ENCODE peak calls at places on chromosomes 5 and 9, in eight cellular contexts. U, X, T, K, P, Z, N and G are unnamed samples.

GRCh38 chr9:91202757-91203283 is 158.9 kb downstream of the AUH start:
- DNase-seq in U (no peak), P (no peak), Z (no peak), X (no peak), T (no peak), K (no peak), N (no peak), G (peak; percentile 34)

GRCh38 chr9:74322661-74323314 is 174.3 kb upstream of the RORB start:
- DNase-seq in N (no peak), X (no peak), T (no peak), P (no peak), Z (no peak), U (no peak), K (no peak), G (no peak)

GRCh38 chr9:3459076-3459475 is 66.7 kb downstream of the RFX3 start:
- DNase-seq in N (no peak), X (peak; percentile 21), T (no peak), P (no peak), U (no peak), K (no peak), Z (no peak), G (no peak)

GRCh38 chr5:11293523-11293922 is 532.5 kb upstream of the DAP start:
- DNase-seq in Z (no peak), N (no peak), P (peak; percentile 62), K (no peak), U (no peak), X (no peak), T (no peak), G (no peak)

GRCh38 chr5:150438873-150439546 is 10.5 kb downstream of the RPS14 start:
- DNase-seq in X (peak; percentile 22), N (peak; percentile 51), K (no peak), Z (no peak), T (no peak), U (no peak), P (peak; percentile 41), G (no peak)

GRCh38 chr9:116639251-116639741 is 47.8 kb upstream of the TRIM32 start:
- DNase-seq in X (no peak), Z (no peak), U (no peak), P (no peak), T (no peak), N (no peak), K (peak; percentile 16), G (peak; percentile 68)

GRCh38 chr5:172854451-172854871 is 20.4 kb downstream of the ERGIC1 start:
- DNase-seq in K (peak; percentile 77), T (no peak), X (no peak), Z (no peak), N (no peak), U (no peak), P (no peak), G (peak; percentile 61)

GRCh38 chr9:19102181-19102630 is 498 bp downstream of the HAUS6 start:
- DNase-seq in T (no peak), X (no peak), K (no peak), U (no peak), N (peak; percentile 62), P (peak; percentile 20), Z (no peak), G (no peak)

GRCh38 chr5:138441221-138441620 is 2.4 kb downstream of the REEP2 start:
- DNase-seq in N (no peak), T (no peak), X (no peak), K (no peak), Z (no peak), U (no peak), P (no peak), G (no peak)

GRCh38 chr9:95057121-95057520 is 260.4 kb downstream of the FANCC start:
- DNase-seq in X (peak; percentile 55), T (no peak), U (no peak), K (peak; percentile 76), P (no peak), Z (no peak), N (no peak), G (peak; percentile 31)

GRCh38 chr9:134928796-134929559 is 11.3 kb upstream of the FCN1 start:
- DNase-seq in N (no peak), Z (no peak), T (no peak), K (no peak), U (no peak), P (no peak), X (no peak), G (no peak)

GRCh38 chr9:764105-764524 is 77.4 kb upstream of the DMRT1 start:
- DNase-seq in X (peak; percentile 81), U (no peak), T (peak; percentile 40), Z (peak; percentile 28), P (peak; percentile 84), N (peak; percentile 75), K (peak; percentile 68), G (peak; percentile 90)

GRCh38 chr5:90944116-90944515 is 385.5 kb downstream of the ADGRV1 start:
- DNase-seq in K (no peak), U (no peak), N (no peak), T (no peak), X (peak; percentile 43), P (no peak), Z (no peak), G (no peak)

GRCh38 chr5:149748471-149749094 is 18.5 kb downstream of the PPARGC1B start:
- DNase-seq in T (no peak), X (no peak), U (no peak), K (no peak), N (no peak), P (no peak), Z (no peak), G (no peak)

GRCh38 chr5:52743970-52744369 is 43.7 kb upstream of the ITGA1 start:
- DNase-seq in Z (peak; percentile 24), T (no peak), P (no peak), K (peak; percentile 79), N (no peak), X (peak; percentile 90), U (no peak), G (peak; percentile 16)

GRCh38 chr9:75612205-75612604 is 278.3 kb upstream of the PCSK5 start:
- DNase-seq in K (no peak), X (no peak), T (no peak), N (no peak), Z (no peak), P (no peak), U (no peak), G (no peak)

GRCh38 chr9:88072831-88073365 is 65.4 kb downstream of the SPATA31C2 start:
- DNase-seq in X (no peak), P (peak; percentile 78), U (no peak), T (no peak), N (no peak), Z (no peak), K (no peak), G (no peak)

GRCh38 chr9:35071814-35072460 is 488 bp downstream of the VCP start:
- DNase-seq in T (peak; percentile 68), U (peak; percentile 48), X (peak; percentile 91), K (peak; percentile 86), P (peak; percentile 60), Z (peak; percentile 91), N (peak; percentile 85), G (peak; percentile 83)

GRCh38 chr5:157309796-157310195 is 43.9 kb downstream of the CYFIP2 start:
- DNase-seq in N (no peak), X (no peak), K (no peak), Z (no peak), P (no peak), T (no peak), U (no peak), G (no peak)

GRCh38 chr9:114366334-114367128 is 21.3 kb downstream of the AKNA start:
- DNase-seq in P (peak; percentile 87), Z (peak; percentile 66), T (no peak), U (no peak), X (peak; percentile 94), N (no peak), K (peak; percentile 97), G (peak; percentile 87)

GRCh38 chr5:161966544-161966943 is 101.0 kb upstream of the GABRG2 start:
- DNase-seq in X (no peak), T (no peak), U (no peak), P (peak; percentile 51), Z (no peak), N (peak; percentile 3), K (no peak), G (no peak)

GRCh38 chr5:73357576-73357975 is 91.0 kb downstream of the FOXD1 start:
- DNase-seq in U (no peak), K (no peak), X (no peak), P (no peak), T (no peak), Z (no peak), N (no peak), G (no peak)

GRCh38 chr5:129905467-129906176 is 1.4 kb downstream of the CHSY3 start:
- DNase-seq in U (no peak), T (no peak), X (peak; percentile 18), P (no peak), Z (peak; percentile 8), N (no peak), K (peak; percentile 9), G (no peak)

DNA sequence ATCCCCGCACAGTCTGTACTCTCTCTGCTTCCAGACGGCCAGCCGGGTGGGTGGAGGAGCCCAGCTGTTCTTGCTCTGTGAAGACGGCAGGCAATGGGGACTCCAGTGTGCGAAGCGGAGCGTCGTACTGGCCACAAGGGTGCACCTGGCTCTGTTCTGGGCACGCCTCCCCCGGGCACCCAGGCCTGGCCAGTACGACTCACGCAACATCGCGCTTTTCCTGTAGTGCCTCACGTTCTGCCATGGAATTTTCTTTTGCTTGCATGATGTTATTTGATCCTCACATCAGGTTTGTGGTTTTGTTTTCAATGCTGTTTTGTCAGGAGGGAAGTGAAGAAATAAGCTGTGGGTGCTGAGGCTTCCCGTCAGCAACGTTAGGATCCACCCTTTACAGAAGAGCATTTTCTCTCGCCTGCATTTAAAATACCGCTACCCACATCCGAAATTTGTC is 311.7 kb downstream of the TRIM36 start:
- DNase-seq in T (no peak), N (no peak), P (peak; percentile 2), U (no peak), X (no peak), Z (no peak), K (no peak), G (no peak)
- H3K4me3 ChIP-seq in T (no peak overlapping the region), N (no peak overlapping the region), P (no peak overlapping the region), U (no peak overlapping the region), X (no peak overlapping the region), Z (no peak overlapping the region), K (no peak overlapping the region), G (no peak overlapping the region)

GRCh38 chr5:672329-673139 is 20.6 kb downstream of the TPPP start:
- DNase-seq in N (peak; percentile 82), U (no peak), K (peak; percentile 82), T (peak; percentile 47), P (peak; percentile 90), X (peak; percentile 92), Z (peak; percentile 48), G (peak; percentile 70)
- H3K4me3 ChIP-seq in N (no peak overlapping the region), U (no peak overlapping the region), K (no peak overlapping the region), T (no peak overlapping the region), P (peak overlapping the region; percentile 57), X (no peak overlapping the region), Z (no peak overlapping the region), G (peak overlapping the region; percentile 17)

DNA sequence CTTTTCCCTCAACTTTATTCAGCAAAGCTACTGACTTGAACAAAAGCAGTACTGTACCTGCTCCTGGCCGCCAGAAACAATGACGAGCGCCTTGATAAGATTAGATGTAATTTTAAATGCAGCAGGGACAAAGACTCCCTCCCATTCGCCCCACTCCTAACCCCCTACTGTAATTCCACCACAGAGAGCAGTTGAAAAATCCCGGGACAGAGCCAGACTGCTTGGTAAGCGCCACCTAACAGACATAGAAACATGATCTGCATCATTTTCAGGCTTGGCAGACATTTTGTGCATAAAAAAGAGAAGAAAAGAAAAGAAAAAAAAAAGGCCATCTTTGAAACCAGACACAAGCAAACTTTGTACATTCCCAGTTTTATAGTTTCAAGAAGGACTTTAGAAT is 81.9 kb downstream of the ISL1 start:
- DNase-seq in Z (no peak), N (no peak), P (peak; percentile 23), X (no peak), K (no peak), T (no peak), U (no peak), G (no peak)
- H3K4me3 ChIP-seq in Z (no peak overlapping the region), N (no peak overlapping the region), P (peak overlapping the region; percentile 49), X (no peak overlapping the region), K (no peak overlapping the region), T (no peak overlapping the region), U (no peak overlapping the region), G (no peak overlapping the region)

GRCh38 chr5:145948921-145949320 is 12.5 kb downstream of the SH3RF2 start:
- DNase-seq in K (no peak), T (no peak), P (no peak), Z (no peak), X (no peak), U (no peak), N (no peak), G (no peak)
- H3K4me3 ChIP-seq in K (no peak overlapping the region), T (no peak overlapping the region), P (no peak overlapping the region), Z (no peak overlapping the region), X (no peak overlapping the region), U (no peak overlapping the region), N (no peak overlapping the region), G (no peak overlapping the region)